ENCODE peak calls at places on chromosomes 12 and 14, in eight cellular contexts. X is A549, M is transverse colon, V is ovary, Z is tibial nerve, Y is SK-N-SH, W is stomach, H is sigmoid colon. E is an unnamed sample. For H3K4me1, the result is how much of the 10 kb centered on the place peaks cover.

GRCh38 chr12:56040151-56040550 is 1.6 kb upstream of the RPS26 start:
- DNase-seq in M (no peak), Z (no peak), V (no peak), H (no peak), X (no peak), W (no peak), Y (no peak), E (no peak)

GRCh38 chr12:94459773-94460593 is at the start of gene CEP83:
- DNase-seq in H (peak), M (peak), X (peak), Z (peak), V (peak), W (peak), Y (peak), E (peak)

GRCh38 chr14:91511014-91511466 is 930 bp upstream of the PPP4R3A start:
- DNase-seq in X (peak), V (no peak), Z (no peak), M (no peak), W (no peak), H (no peak), Y (peak), E (no peak)

GRCh38 chr12:15706010-15706676 is 83.0 kb downstream of the EPS8 start:
- DNase-seq in W (peak), Y (no peak), H (no peak), X (peak), M (peak), Z (no peak), V (no peak), E (no peak)

GRCh38 chr12:17108877-17109520 is 503.0 kb upstream of the LMO3 start:
- DNase-seq in X (peak), W (no peak), Y (no peak), V (no peak), Z (no peak), H (no peak), M (no peak), E (no peak)

GRCh38 chr14:100538566-100539318 is 48.5 kb downstream of the BEGAIN start:
- DNase-seq in Y (peak), V (peak), H (peak), M (peak), X (no peak), W (no peak), Z (peak), E (no peak)

GRCh38 chr12:50786498-50787231 is 22.8 kb downstream of the ATF1 start:
- DNase-seq in W (no peak), Y (no peak), X (peak), Z (no peak), V (no peak), M (no peak), H (no peak), E (no peak)

GRCh38 chr14:41490323-41490722 is 116.4 kb upstream of the LRFN5 start:
- DNase-seq in W (no peak), X (no peak), H (no peak), V (no peak), Z (no peak), Y (no peak), M (no peak), E (no peak)

GRCh38 chr14:51929920-51930682 is 59.2 kb upstream of the RTRAF start:
- DNase-seq in Y (no peak), V (no peak), X (no peak), Z (no peak), H (no peak), W (no peak), M (no peak), E (no peak)

GRCh38 chr14:90239139-90239538 is 17.2 kb upstream of the PSMC1 start:
- DNase-seq in V (no peak), M (no peak), W (no peak), H (no peak), X (peak), Y (no peak), Z (no peak), E (no peak)

GRCh38 chr14:37870947-37871346 is 275.5 kb downstream of the TTC6 start:
- DNase-seq in Y (no peak), Z (no peak), V (no peak), H (no peak), W (no peak), X (no peak), M (no peak), E (no peak)

GRCh38 chr14:92652413-92653151 is 95.8 kb downstream of the LGMN start:
- DNase-seq in V (no peak), Y (no peak), M (no peak), W (no peak), H (no peak), Z (no peak), X (no peak), E (no peak)

GRCh38 chr12:47277972-47278448 is 198.3 kb upstream of the AMIGO2 start:
- DNase-seq in M (no peak), X (peak), V (no peak), Y (no peak), H (no peak), W (no peak), Z (no peak), E (no peak)

GRCh38 chr14:101383737-101384338 is 177.5 kb upstream of the DIO3 start:
- DNase-seq in Z (no peak), M (no peak), W (no peak), X (no peak), H (no peak), Y (no peak), V (no peak), E (no peak)

GRCh38 chr14:99123208-99123870 is 148.7 kb downstream of the BCL11B start:
- DNase-seq in Z (no peak), V (no peak), Y (peak), W (peak), X (no peak), H (peak), M (no peak), E (no peak)

GRCh38 chr12:114400395-114400794 is 5.5 kb downstream of the TBX5 start:
- DNase-seq in H (peak), V (no peak), X (no peak), Z (no peak), M (no peak), Y (no peak), W (no peak), E (no peak)

GRCh38 chr12:6867407-6868210 is at the start of gene TPI1:
- DNase-seq in W (peak), H (peak), X (peak), V (peak), M (peak), Y (peak), Z (peak), E (no peak)

GRCh38 chr14:20723458-20723857 is 22.2 kb upstream of the EDDM3A start:
- DNase-seq in W (no peak), M (no peak), H (no peak), Z (no peak), X (no peak), Y (peak), V (no peak), E (peak)

GRCh38 chr12:4483885-4484823 is 38.5 kb upstream of the FGF6 start:
- DNase-seq in Y (no peak), H (no peak), W (no peak), V (no peak), X (no peak), Z (no peak), M (no peak), E (no peak)

GRCh38 chr14:77580964-77581505 is 35.4 kb downstream of the SPTLC2 start:
- DNase-seq in W (no peak), H (no peak), V (no peak), X (no peak), M (no peak), Z (no peak), Y (peak), E (no peak)

GRCh38 chr12:31732926-31733548 is 4.2 kb upstream of the AMN1 start:
- DNase-seq in H (no peak), X (peak), Z (no peak), V (no peak), M (no peak), W (no peak), Y (no peak), E (peak)

GRCh38 chr12:49954863-49955830 is 4.6 kb downstream of the AQP2 start:
- DNase-seq in X (no peak), M (no peak), Y (peak), V (peak), H (no peak), Z (no peak), W (no peak), E (peak)

GRCh38 chr14:70257526-70257925 is 68.8 kb upstream of the SLC8A3 start:
- DNase-seq in V (no peak), Y (no peak), X (peak), W (no peak), Z (no peak), H (no peak), M (peak), E (peak)

GRCh38 chr14:99069946-99070345 is 202.1 kb downstream of the BCL11B start:
- DNase-seq in M (no peak), V (no peak), H (no peak), W (no peak), X (no peak), Y (no peak), Z (no peak), E (no peak)

GRCh38 chr12:94615284-94616216 is 34.8 kb downstream of the TMCC3 start:
- DNase-seq in X (peak), H (no peak), Z (no peak), M (peak), V (no peak), W (peak), Y (no peak), E (no peak)

GRCh38 chr12:87704374-87704773 is 324.8 kb downstream of the C12orf50 start:
- DNase-seq in Y (no peak), Z (no peak), W (no peak), V (no peak), M (no peak), X (no peak), H (no peak), E (no peak)

GRCh38 chr12:119679081-119679480 is 11.1 kb downstream of the PRKAB1 start:
- DNase-seq in W (peak), H (no peak), X (no peak), Y (no peak), Z (no peak), M (no peak), V (no peak), E (no peak)

GRCh38 chr14:92958373-92959188 is 35.6 kb downstream of the CHGA start:
- DNase-seq in Z (no peak), W (no peak), V (no peak), Y (no peak), H (no peak), M (no peak), X (no peak), E (no peak)

GRCh38 chr12:27969901-27970390 is 2.6 kb downstream of the PTHLH start:
- DNase-seq in H (peak), V (peak), Y (no peak), X (peak), Z (peak), W (peak), M (peak), E (peak)

GRCh38 chr14:45698462-45699134 is 445.6 kb upstream of the MIS18BP1 start:
- DNase-seq in Y (no peak), X (no peak), Z (no peak), V (no peak), H (no peak), W (peak), M (peak), E (no peak)

GRCh38 chr12:45938566-45938965 is 51.8 kb downstream of the SCAF11 start:
- DNase-seq in X (no peak), M (no peak), W (no peak), V (no peak), Y (no peak), Z (no peak), H (no peak), E (no peak)

GRCh38 chr14:52068741-52069616 is at the start of gene NID2:
- DNase-seq in Z (peak), V (peak), M (peak), H (peak), Y (peak), X (peak), W (peak), E (peak)

GRCh38 chr12:120229071-120229582 is 28.2 kb upstream of the RPLP0 start:
- DNase-seq in X (peak), M (no peak), Z (no peak), V (no peak), W (no peak), H (peak), Y (peak), E (no peak)

GRCh38 chr14:81221579-81222102 is 882 bp upstream of the GTF2A1 start:
- DNase-seq in V (no peak), Y (no peak), W (no peak), H (peak), M (no peak), X (peak), Z (no peak), E (no peak)

GRCh38 chr12:104743181-104743580 is 214.9 kb downstream of the SLC41A2 start:
- DNase-seq in X (no peak), Z (no peak), M (no peak), Y (no peak), H (no peak), V (no peak), W (no peak), E (no peak)

GRCh38 chr14:54050759-54051158 is 94.1 kb upstream of the BMP4 start:
- DNase-seq in V (no peak), Y (no peak), H (no peak), X (no peak), Z (no peak), W (peak), M (no peak), E (no peak)

GRCh38 chr14:50839048-50839447 is 8.1 kb upstream of the NIN start:
- DNase-seq in M (no peak), Y (no peak), X (no peak), Z (no peak), W (no peak), H (no peak), V (no peak), E (no peak)

GRCh38 chr14:95452890-95453712 is 63.3 kb downstream of the SYNE3 start:
- DNase-seq in V (peak), W (no peak), M (no peak), Y (no peak), H (no peak), X (no peak), Z (no peak), E (no peak)

DNA sequence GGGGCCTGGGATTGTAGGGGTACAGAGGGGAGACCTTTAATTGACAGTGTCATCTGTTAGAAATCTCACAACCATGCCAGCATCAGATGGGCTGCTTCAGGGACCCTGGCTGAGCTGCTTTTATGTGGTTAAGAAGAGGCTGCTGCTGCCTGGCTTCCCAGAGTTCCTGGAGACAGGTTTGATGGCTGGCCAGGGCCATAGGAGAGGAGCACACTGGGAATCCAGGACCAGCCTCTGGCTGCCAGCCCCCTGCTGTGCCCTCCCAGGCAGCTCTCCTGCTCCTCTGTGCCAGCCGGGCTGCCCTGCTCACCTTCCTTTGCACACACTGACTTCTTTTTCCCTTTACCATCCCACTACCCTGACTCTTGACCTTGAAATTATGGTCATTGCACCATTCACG is 507 bp upstream of the KRT73 start:
- DNase-seq in H (no peak), V (no peak), X (no peak), W (no peak), Y (no peak), M (no peak), Z (no peak), E (peak)
- H3K4me1 ChIP-seq in H (under half), V (under half), X (under half), W (under half), Y (under half), M (under half), Z (under half), E (under half)

GRCh38 chr12:25384038-25384953 is 133.6 kb upstream of the KRAS start:
- DNase-seq in H (no peak), M (peak), Y (no peak), W (no peak), V (no peak), Z (no peak), X (peak), E (no peak)
- TF ChIP-seq EP300 in H (no peak), M (no peak), Y (no peak), W (no peak), V (no peak), Z (no peak), X (no peak), E (no peak)

GRCh38 chr14:29755311-29756052 is 172.2 kb downstream of the PRKD1 start:
- DNase-seq in Z (no peak), W (no peak), Y (no peak), V (no peak), M (no peak), H (no peak), X (no peak), E (no peak)

GRCh38 chr14:29763342-29763858 is 164.2 kb downstream of the PRKD1 start:
- DNase-seq in X (no peak), V (no peak), W (no peak), Z (no peak), Y (no peak), M (no peak), H (no peak), E (no peak)

GRCh38 chr14:29757188-29757680 is 170.4 kb downstream of the PRKD1 start:
- DNase-seq in Z (no peak), X (no peak), V (no peak), M (no peak), H (no peak), W (no peak), Y (no peak), E (no peak)

GRCh38 chr14:29757711-29758233 is 169.9 kb downstream of the PRKD1 start:
- DNase-seq in M (no peak), W (no peak), X (no peak), Y (no peak), H (no peak), Z (no peak), V (no peak), E (no peak)

DNA sequence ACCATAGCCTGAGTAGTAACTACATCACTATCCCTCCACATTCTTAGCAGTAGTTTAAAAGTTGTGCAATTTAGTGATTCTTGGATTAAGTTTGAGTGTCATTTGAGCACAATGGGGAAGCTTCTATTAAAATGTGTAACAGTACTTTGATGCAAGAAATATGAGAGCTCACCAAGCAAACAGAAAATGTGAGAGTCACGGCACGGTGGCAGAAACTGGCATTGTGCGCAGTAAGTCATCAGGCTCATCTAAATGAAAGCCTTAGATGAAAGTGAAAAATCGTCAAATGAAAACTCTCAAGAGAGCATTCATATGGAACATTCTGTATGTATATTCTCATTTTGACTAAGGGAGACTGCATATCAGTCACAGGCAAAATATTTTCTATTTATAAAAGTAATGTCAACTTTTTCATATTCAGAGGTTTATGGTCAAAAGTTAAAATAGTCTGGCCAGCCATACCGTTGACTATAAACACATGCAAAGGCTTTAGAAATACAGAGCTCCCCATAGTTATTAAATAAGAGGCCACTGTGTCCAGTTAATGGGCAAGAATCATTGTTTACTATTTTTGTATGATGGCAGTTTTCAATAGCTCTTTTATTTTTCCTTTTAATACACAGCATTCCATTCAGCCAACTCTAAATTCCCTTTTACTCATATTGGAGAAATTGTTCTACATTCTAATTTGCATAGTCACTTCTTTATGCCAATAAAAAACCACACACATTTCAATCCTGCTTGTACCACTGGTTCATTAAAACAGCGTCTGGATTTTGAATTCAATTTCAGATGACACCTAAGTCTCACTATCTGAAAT is 167.9 kb downstream of the PRKD1 start:
- DNase-seq in V (no peak), X (no peak), H (no peak), Y (no peak), W (no peak), M (no peak), Z (no peak), E (no peak)
- H3K4me1 ChIP-seq in V (under half), X (under half), H (under half), Y (under half), W (under half), M (under half), Z (under half), E (under half)

GRCh38 chr12:90098132-90098779 is 389.6 kb upstream of the ATP2B1 start:
- DNase-seq in W (no peak), Z (no peak), V (no peak), Y (no peak), H (no peak), M (no peak), X (peak), E (no peak)
- TF ChIP-seq EP300 in W (no peak), Z (no peak), V (no peak), Y (no peak), H (no peak), M (no peak), X (no peak), E (no peak)

GRCh38 chr12:11663128-11663527 is 13.7 kb downstream of the ETV6 start:
- DNase-seq in W (no peak), M (no peak), X (no peak), H (no peak), Y (no peak), Z (no peak), V (no peak), E (no peak)

GRCh38 chr12:11660624-11661023 is 11.2 kb downstream of the ETV6 start:
- DNase-seq in W (no peak), X (no peak), Y (no peak), M (no peak), V (no peak), Z (no peak), H (no peak), E (no peak)

GRCh38 chr12:11664101-11664500 is 14.6 kb downstream of the ETV6 start:
- DNase-seq in Z (no peak), H (no peak), Y (no peak), X (no peak), V (no peak), M (no peak), W (no peak), E (no peak)

GRCh38 chr12:11662369-11662768 is 12.9 kb downstream of the ETV6 start:
- DNase-seq in Z (no peak), X (no peak), M (no peak), V (no peak), W (no peak), H (no peak), Y (no peak), E (no peak)

DNA sequence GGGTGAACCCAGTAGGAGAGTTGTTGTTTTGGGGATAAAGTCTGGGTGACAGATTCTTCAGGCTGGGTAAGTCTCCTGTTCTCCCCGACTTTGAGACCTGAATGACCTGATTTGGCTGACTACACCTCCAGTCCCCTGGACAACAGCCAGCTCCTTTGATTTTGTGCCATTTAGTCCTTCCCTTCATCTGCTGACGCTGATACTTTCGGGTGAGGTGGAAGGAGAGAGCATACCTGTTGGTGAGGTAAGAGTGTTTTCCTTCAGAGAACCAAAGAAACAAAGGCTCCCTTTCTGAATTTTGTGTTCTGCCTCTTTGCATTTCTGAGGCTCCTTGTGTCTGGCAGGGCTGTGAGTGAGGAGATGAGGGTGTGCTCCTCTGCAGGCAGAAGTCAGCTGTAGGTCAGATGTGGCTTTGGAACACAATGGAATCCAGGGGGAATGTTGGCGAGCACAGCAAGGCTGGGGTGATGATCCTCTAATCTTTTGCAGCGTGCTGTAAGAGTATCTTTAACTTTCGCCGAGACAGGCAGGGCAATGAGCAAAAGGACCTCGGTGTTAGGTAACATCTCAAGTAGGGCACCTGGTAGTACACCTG is 12.1 kb downstream of the ETV6 start:
- DNase-seq in V (no peak), Y (no peak), Z (no peak), H (no peak), X (no peak), M (no peak), W (peak), E (no peak)
- H3K4me1 ChIP-seq in V (under half), Y (under half), Z (under half), H (half or more), X (under half), M (under half), W (under half), E (under half)